ENCODE peak calls at places on chromosomes 6 and 20, in six cellular contexts. L is K562, U is H1, E is SK-N-SH, V is GM12878, A is HepG2. N is an unnamed sample.

GRCh38 chr20:62740286-62741141 is 31.9 kb downstream of the NTSR1 start:
- DNase-seq in L (peak), V (peak), U (no peak), A (peak), E (no peak), N (peak)

GRCh38 chr20:53597085-53597482 is 3.4 kb upstream of the ZNF217 start:
- DNase-seq in E (no peak), U (no peak), L (no peak), A (peak), V (no peak), N (no peak)

GRCh38 chr20:50401587-50402343 is 108.4 kb upstream of the PTPN1 start:
- DNase-seq in V (no peak), L (no peak), U (no peak), A (no peak), E (no peak), N (no peak)

GRCh38 chr6:7542878-7543394 is 1.5 kb downstream of the DSP start:
- DNase-seq in A (peak), U (peak), E (peak), L (no peak), V (no peak), N (no peak)

GRCh38 chr6:7334685-7335084 is 21.7 kb upstream of the SSR1 start:
- DNase-seq in U (no peak), V (no peak), L (no peak), E (no peak), A (no peak), N (no peak)

GRCh38 chr6:36825452-36825851 is 13.8 kb downstream of the CPNE5 start:
- DNase-seq in A (no peak), E (peak), L (peak), V (no peak), U (no peak), N (no peak)

GRCh38 chr20:8640461-8640860 is 428.4 kb upstream of the PLCB4 start:
- DNase-seq in L (no peak), A (no peak), U (no peak), E (no peak), V (no peak), N (no peak)

GRCh38 chr6:140897349-140897748 is 1235.4 kb upstream of the GJE1 start:
- DNase-seq in A (peak), U (no peak), L (peak), E (no peak), V (no peak), N (peak)

GRCh38 chr20:32972181-32973076 is 31.8 kb downstream of the SUN5 start:
- DNase-seq in L (peak), U (no peak), E (no peak), V (peak), A (no peak), N (peak)

GRCh38 chr20:48850681-48851299 is 23.0 kb upstream of the PREX1 start:
- DNase-seq in L (no peak), U (no peak), A (no peak), E (no peak), V (no peak), N (no peak)

GRCh38 chr20:47740225-47741184 is 44.8 kb downstream of the SULF2 start:
- DNase-seq in A (no peak), E (no peak), U (no peak), V (no peak), L (peak), N (peak)

GRCh38 chr6:12899080-12899815 is 182.7 kb downstream of the PHACTR1 start:
- DNase-seq in U (no peak), L (no peak), A (no peak), V (no peak), E (no peak), N (no peak)

GRCh38 chr20:16609066-16609465 is 35.8 kb upstream of the KIF16B start:
- DNase-seq in U (no peak), E (no peak), A (no peak), V (no peak), L (no peak), N (no peak)

GRCh38 chr20:1309439-1309847 is 19.5 kb downstream of the SDCBP2 start:
- DNase-seq in V (no peak), E (no peak), U (no peak), L (no peak), A (no peak), N (no peak)

GRCh38 chr20:17226410-17227198 is at the start of gene PCSK2:
- DNase-seq in V (no peak), A (no peak), E (peak), U (peak), L (peak), N (no peak)

GRCh38 chr6:144582939-144583613 is 297.9 kb downstream of the UTRN start:
- DNase-seq in L (peak), U (no peak), A (no peak), V (peak), E (peak), N (no peak)

GRCh38 chr6:40708049-40708448 is 120.9 kb upstream of the LRFN2 start:
- DNase-seq in U (no peak), A (no peak), E (no peak), V (no peak), L (no peak), N (no peak)

GRCh38 chr6:137625808-137626207 is 131.6 kb upstream of the OLIG3 start:
- DNase-seq in V (no peak), E (peak), U (no peak), L (no peak), A (no peak), N (no peak)

GRCh38 chr6:97322226-97322625 is 39.2 kb upstream of the MMS22L start:
- DNase-seq in A (no peak), U (no peak), E (no peak), L (no peak), V (no peak), N (no peak)

GRCh38 chr6:118485601-118486550 is 62.2 kb upstream of the PLN start:
- DNase-seq in A (no peak), E (no peak), L (no peak), V (peak), U (no peak), N (no peak)
- TF ChIP-seq GABPA in A (no peak), E (no peak), L (no peak), V (no peak), U (no peak), N (no peak)

DNA sequence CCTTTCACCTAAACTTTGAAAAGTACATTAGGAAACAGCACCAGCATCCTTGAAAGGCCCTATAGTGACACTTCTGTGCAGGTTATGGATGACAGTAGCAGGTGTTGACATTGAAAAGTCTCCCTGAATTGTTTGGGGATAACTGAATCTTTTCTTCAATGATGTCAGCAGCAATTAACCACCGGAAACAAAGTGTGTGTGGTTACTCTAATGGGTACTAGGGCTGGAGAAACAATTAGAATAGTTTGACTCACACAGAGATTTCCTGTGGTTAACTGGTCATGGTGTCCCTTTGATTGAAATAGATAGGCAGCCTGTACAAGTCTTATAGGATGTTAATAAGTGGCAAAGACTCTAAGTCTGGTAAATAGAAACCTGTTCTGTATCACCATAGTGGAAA is 189.1 kb downstream of the TBX18 start:
- DNase-seq in L (no peak), U (no peak), E (no peak), V (peak), A (no peak), N (no peak)
- TF ChIP-seq GABPA in L (no peak), U (no peak), E (no peak), V (no peak), A (no peak), N (no peak)

DNA sequence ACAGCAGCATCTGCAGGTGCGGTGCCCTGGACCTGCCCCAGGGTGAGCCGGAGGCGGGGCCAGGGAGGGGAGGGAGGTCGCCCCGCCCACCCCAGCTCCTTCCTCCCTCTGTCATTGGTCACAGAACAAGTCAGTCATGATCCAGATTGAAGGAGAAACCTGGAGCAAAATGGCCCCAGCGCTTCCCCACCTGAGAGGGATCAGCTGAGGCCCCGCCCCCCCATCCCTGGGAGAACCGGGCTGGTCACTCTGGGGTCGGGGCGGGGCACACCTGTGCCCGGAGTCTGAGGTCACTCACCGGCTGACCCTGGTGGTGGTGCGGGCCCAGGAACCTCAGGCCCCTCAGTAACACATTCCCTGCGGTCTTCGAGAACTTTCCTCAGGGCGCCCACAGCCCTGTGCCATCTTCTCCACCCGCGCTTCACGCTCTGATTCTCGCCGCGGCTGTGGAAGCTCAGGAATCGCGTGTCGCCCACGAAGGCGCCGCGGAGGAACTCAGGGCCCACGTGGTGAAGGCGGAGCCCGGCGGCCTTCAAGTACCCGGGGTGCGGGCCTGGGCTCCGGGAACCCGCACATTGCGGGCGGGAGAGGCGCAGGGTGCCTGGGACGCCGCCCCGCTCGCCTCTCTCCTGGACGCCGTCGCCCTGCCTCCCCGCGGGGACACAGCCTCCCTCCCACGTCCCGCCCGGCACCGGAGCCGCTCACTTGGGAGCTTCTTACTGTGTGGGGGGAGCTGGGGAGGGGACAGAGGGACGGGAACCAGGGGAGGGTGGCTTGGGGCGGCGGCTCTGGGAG is 36.4 kb upstream of the HLA-C start:
- DNase-seq in E (no peak), L (peak), U (peak), A (no peak), V (no peak), N (no peak)
- TF ChIP-seq GABPA in E (no peak), L (no peak), U (no peak), A (no peak), V (no peak), N (no peak)

DNA sequence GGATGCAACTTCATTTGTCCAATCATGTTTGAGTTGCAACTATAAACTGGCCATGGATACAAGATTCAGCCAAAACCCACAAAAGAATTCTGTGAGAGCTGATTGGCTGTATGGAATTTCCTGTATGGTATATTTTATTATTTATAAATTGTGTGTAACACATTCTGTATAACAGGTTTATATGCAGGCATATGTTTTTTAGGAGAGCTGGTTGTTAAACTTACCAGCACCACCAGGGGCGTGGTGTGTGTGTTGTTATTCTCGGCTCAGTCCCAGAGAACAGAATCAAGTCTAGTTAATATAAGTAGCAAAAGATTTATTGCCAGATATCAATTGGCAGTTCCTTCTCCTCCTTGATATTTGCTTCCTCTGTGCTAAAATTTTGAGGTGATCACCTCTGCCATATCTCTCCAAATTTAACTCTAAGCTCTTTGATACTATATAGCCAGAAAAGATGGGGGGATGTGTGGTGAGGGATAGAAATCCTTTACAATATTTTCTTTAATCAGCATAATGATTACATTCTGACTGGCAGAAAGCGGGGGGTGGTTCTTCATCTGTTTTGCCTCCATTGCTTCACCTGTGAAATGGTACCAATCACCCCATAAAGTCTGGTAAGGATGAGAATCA is 22.9 kb downstream of the CNBD2 start:
- DNase-seq in A (peak), U (no peak), E (peak), V (no peak), L (peak), N (peak)
- TF ChIP-seq GABPA in A (no peak), U (no peak), E (no peak), V (no peak), L (no peak), N (no peak)

N was measured in HL-60.